ENCODE peak calls at places on chromosomes 2 and 18, in nine cellular contexts. V is A172; O is left ventricle myocardium superior; F is PC-9; G is activated effector memory CD4-positive, alpha-beta T cell treated with anti-CD3 and anti-CD28 coated beads, Interleukin-2, amount 50 U/mL, for 16 hours; I is aorta; T is AG20443; U is LoVo; N is IMR-90. X is an unnamed sample.
A peak's percentile ranks its signal among the peaks of the same experiment; 100 is the strongest.

GRCh38 chr2:160694631-160695030 is 201.0 kb upstream of the RBMS1 start:
- DNase-seq in N (peak; percentile 4), F (no peak), I (no peak), G (no peak), V (no peak), T (no peak), U (no peak), O (no peak), X (no peak)

GRCh38 chr2:179939282-179939681 is 67.8 kb downstream of the CWC22 start:
- DNase-seq in T (no peak), O (no peak), N (no peak), I (no peak), G (no peak), V (no peak), U (no peak), F (no peak), X (no peak)

GRCh38 chr18:49745051-49746014 is 68.0 kb downstream of the ACAA2 start:
- DNase-seq in U (no peak), N (no peak), I (no peak), F (no peak), T (no peak), V (peak; percentile 18), G (no peak), O (no peak), X (no peak)

GRCh38 chr2:209495855-209496585 is 72.2 kb downstream of the MAP2 start:
- DNase-seq in F (peak; percentile 92), I (no peak), T (peak; percentile 83), G (no peak), U (peak; percentile 89), O (no peak), N (peak; percentile 98), V (peak; percentile 98), X (peak; percentile 99)

GRCh38 chr2:1787799-1788477 is 43.6 kb upstream of the PXDN start:
- DNase-seq in G (no peak), T (no peak), V (no peak), F (peak; percentile 19), N (no peak), O (no peak), U (no peak), I (no peak), X (no peak)

GRCh38 chr2:196195758-196196157 is 24.4 kb upstream of the STK17B start:
- DNase-seq in O (no peak), F (no peak), G (no peak), V (no peak), T (no peak), U (no peak), I (no peak), N (no peak), X (no peak)

GRCh38 chr2:45191096-45191863 is 182.0 kb upstream of the SIX2 start:
- DNase-seq in N (peak; percentile 68), V (no peak), I (no peak), G (no peak), T (no peak), O (no peak), F (no peak), U (no peak), X (no peak)

GRCh38 chr2:5188636-5189035 is 503.5 kb upstream of the SOX11 start:
- DNase-seq in G (no peak), V (peak; percentile 10), O (no peak), F (no peak), U (no peak), T (no peak), I (no peak), N (no peak), X (no peak)

GRCh38 chr2:27885246-27885645 is 4.9 kb downstream of the RBKS start:
- DNase-seq in O (no peak), T (peak; percentile 10), F (no peak), I (no peak), V (peak; percentile 18), N (peak; percentile 48), G (no peak), U (no peak), X (peak; percentile 75)

X was measured in RCC 7860.